ENCODE peak calls at places on chromosome 12, in five cellular contexts. Y is HepG2; H is CD4-positive, CD25-positive, alpha-beta regulatory T cell; P is adrenal gland; X is neural progenitor cell. O is an unnamed sample.

GRCh38 chr12:110860833-110861291 is 14.1 kb downstream of the CCDC63 start:
- DNase-seq in Y (no peak), H (no peak), P (peak; percentile 16), X (peak; percentile 93), O (no peak)

GRCh38 chr12:127485528-127485927 is 781.4 kb upstream of the TMEM132C start:
- DNase-seq in Y (no peak), H (no peak), P (peak; percentile 46), X (no peak), O (no peak)

GRCh38 chr12:49548822-49549648 is 10.2 kb downstream of the KCNH3 start:
- DNase-seq in Y (no peak), H (no peak), P (no peak), X (peak; percentile 75), O (peak; percentile 46)

GRCh38 chr12:113831016-113831415 is 135.1 kb downstream of the RBM19 start:
- DNase-seq in Y (no peak), H (no peak), P (no peak), X (no peak), O (no peak)

GRCh38 chr12:104456950-104457745 is 400 bp downstream of the CHST11 start:
- DNase-seq in Y (no peak), H (peak; percentile 21), P (peak; percentile 80), X (peak; percentile 79), O (peak; percentile 65)

GRCh38 chr12:94134226-94134795 is 14.1 kb upstream of the PLXNC1 start:
- DNase-seq in Y (peak; percentile 47), H (no peak), P (no peak), X (peak; percentile 59), O (no peak)

GRCh38 chr12:116971222-116971621 is 60.5 kb downstream of the FBXW8 start:
- DNase-seq in Y (no peak), H (no peak), P (no peak), X (no peak), O (no peak)

GRCh38 chr12:84636801-84637285 is 275.8 kb downstream of the SLC6A15 start:
- DNase-seq in Y (no peak), H (no peak), P (no peak), X (no peak), O (no peak)

GRCh38 chr12:131001493-131001892 is 47.8 kb downstream of the ADGRD1 start:
- DNase-seq in Y (no peak), H (no peak), P (no peak), X (no peak), O (no peak)

GRCh38 chr12:49348781-49349180 is 2.1 kb downstream of the DNAJC22 start:
- DNase-seq in Y (no peak), H (no peak), P (no peak), X (no peak), O (no peak)

GRCh38 chr12:131000000-131000486 is 46.3 kb downstream of the ADGRD1 start:
- DNase-seq in Y (no peak), H (no peak), P (no peak), X (no peak), O (no peak)

GRCh38 chr12:19971396-19971802 is 396.9 kb upstream of the PDE3A start:
- DNase-seq in Y (peak; percentile 5), H (no peak), P (no peak), X (peak; percentile 73), O (no peak)

GRCh38 chr12:6374028-6374780 is 1.2 kb downstream of the SCNN1A start:
- DNase-seq in Y (no peak), H (no peak), P (no peak), X (no peak), O (no peak)

GRCh38 chr12:51911307-51911706 is 4.0 kb downstream of the ACVRL1 start:
- DNase-seq in Y (no peak), H (no peak), P (no peak), X (no peak), O (no peak)

GRCh38 chr12:913919-914718 is 35.4 kb downstream of the RAD52 start:
- DNase-seq in Y (no peak), H (no peak), P (peak; percentile 13), X (no peak), O (no peak)

GRCh38 chr12:4164591-4165558 is 108.7 kb upstream of the CCND2 start:
- DNase-seq in Y (no peak), H (peak; percentile 39), P (peak; percentile 55), X (peak; percentile 66), O (peak; percentile 29)

GRCh38 chr12:31931796-31932715 is 27.2 kb upstream of the RESF1 start:
- DNase-seq in Y (no peak), H (no peak), P (no peak), X (no peak), O (peak; percentile 60)

GRCh38 chr12:133234971-133235370 is 706 bp downstream of the ANHX start:
- DNase-seq in Y (no peak), H (no peak), P (no peak), X (no peak), O (no peak)

GRCh38 chr12:133236144-133236543 is 467 bp upstream of the ANHX start:
- DNase-seq in Y (no peak), H (no peak), P (no peak), X (no peak), O (no peak)

GRCh38 chr12:133235401-133236112 is at the start of gene ANHX:
- DNase-seq in Y (no peak), H (no peak), P (no peak), X (no peak), O (no peak)

GRCh38 chr12:133233993-133234564 is 1.6 kb downstream of the ANHX start:
- DNase-seq in Y (no peak), H (no peak), P (no peak), X (no peak), O (no peak)

DNA sequence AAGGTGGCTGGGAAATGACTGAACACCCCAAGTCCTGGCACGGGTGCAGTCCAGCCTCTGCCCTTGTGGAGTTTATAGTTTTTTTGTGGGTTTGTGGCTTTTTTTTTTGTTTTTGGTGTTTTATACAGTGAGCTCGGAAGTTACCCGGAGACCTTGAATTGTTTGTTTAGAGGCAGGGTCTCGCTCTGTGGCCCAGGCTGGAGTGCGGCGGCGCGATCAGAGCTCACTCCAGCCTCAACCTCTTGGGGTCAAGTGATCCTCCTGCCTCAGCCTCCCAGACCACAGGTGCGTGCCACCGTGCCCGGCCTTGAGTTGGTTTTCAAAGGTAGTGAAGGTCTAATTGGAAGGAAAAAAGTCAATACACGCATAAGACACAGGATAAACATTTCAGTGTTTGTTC is 879 bp upstream of the ANHX start:
- DNase-seq in Y (no peak), H (no peak), P (no peak), X (no peak), O (no peak)
- H3K9me3 ChIP-seq in Y (peaks cover 81% of the 10 kb centered on the region), H (peaks cover 7% of the 10 kb centered on the region), P (no peaks in the 10 kb centered on the region), X (peaks cover 8% of the 10 kb centered on the region), O (no peaks in the 10 kb centered on the region)

DNA sequence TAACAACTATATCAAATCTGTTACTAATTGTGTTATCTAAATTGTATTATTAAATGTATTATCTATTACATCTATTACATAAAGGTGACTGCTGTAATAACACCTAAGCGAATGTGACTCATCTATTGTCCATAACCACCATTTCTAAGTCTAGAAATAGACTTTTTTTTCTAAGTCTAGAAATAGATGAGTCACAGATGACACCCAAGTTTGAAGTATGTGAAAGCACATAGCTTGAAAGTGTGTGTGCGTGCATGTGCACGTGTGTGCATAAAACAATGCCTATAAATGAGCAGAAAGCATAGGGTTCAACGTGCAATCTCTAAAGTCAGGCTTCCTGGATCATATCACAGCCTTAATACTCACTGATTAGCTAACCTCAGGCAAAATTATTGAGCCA is 451.3 kb upstream of the USP15 start:
- DNase-seq in Y (no peak), H (no peak), P (no peak), X (no peak), O (no peak)
- H3K9me3 ChIP-seq in Y (peaks cover 14% of the 10 kb centered on the region), H (no peaks in the 10 kb centered on the region), P (no peaks in the 10 kb centered on the region), X (no peaks in the 10 kb centered on the region), O (no peaks in the 10 kb centered on the region)

GRCh38 chr12:133130808-133131128 is 341 bp downstream of the ZNF10 start:
- DNase-seq in Y (no peak), H (no peak), P (peak; percentile 60), X (no peak), O (peak; percentile 15)

GRCh38 chr12:133130038-133130807 is at the start of the genes ZNF10 and ZNF891:
- DNase-seq in Y (peak; percentile 90), H (peak; percentile 87), P (peak; percentile 97), X (peak; percentile 97), O (peak; percentile 95)

GRCh38 chr12:133135747-133136146 is 5.3 kb downstream of the ZNF10 start:
- DNase-seq in Y (no peak), H (no peak), P (no peak), X (no peak), O (no peak)
- H3K9me3 ChIP-seq in Y (peaks cover 76% of the 10 kb centered on the region), H (peaks cover 82% of the 10 kb centered on the region), P (peaks cover 46% of the 10 kb centered on the region), X (peaks cover 42% of the 10 kb centered on the region), O (peaks cover 50% of the 10 kb centered on the region)

GRCh38 chr12:67107235-67107634 is 161.9 kb upstream of the CAND1 start:
- DNase-seq in Y (no peak), H (no peak), P (no peak), X (no peak), O (no peak)
- H3K9me3 ChIP-seq in Y (no peaks in the 10 kb centered on the region), H (peaks cover 3% of the 10 kb centered on the region), P (no peaks in the 10 kb centered on the region), X (no peaks in the 10 kb centered on the region), O (no peaks in the 10 kb centered on the region)

GRCh38 chr12:132284618-132285310 is 44.6 kb downstream of the GALNT9 start:
- DNase-seq in Y (no peak), H (no peak), P (no peak), X (no peak), O (no peak)
- H3K9me3 ChIP-seq in Y (no peaks in the 10 kb centered on the region), H (no peaks in the 10 kb centered on the region), P (no peaks in the 10 kb centered on the region), X (no peaks in the 10 kb centered on the region), O (no peaks in the 10 kb centered on the region)

GRCh38 chr12:126069549-126070165 is 1004.4 kb downstream of the AACS start:
- DNase-seq in Y (peak; percentile 33), H (no peak), P (peak; percentile 45), X (peak; percentile 85), O (no peak)

GRCh38 chr12:126067930-126068329 is 1002.7 kb downstream of the AACS start:
- DNase-seq in Y (no peak), H (no peak), P (no peak), X (no peak), O (no peak)

GRCh38 chr12:126064028-126064427 is 998.8 kb downstream of the AACS start:
- DNase-seq in Y (no peak), H (no peak), P (no peak), X (no peak), O (no peak)
- H3K9me3 ChIP-seq in Y (no peaks in the 10 kb centered on the region), H (no peaks in the 10 kb centered on the region), P (no peaks in the 10 kb centered on the region), X (no peaks in the 10 kb centered on the region), O (no peaks in the 10 kb centered on the region)

DNA sequence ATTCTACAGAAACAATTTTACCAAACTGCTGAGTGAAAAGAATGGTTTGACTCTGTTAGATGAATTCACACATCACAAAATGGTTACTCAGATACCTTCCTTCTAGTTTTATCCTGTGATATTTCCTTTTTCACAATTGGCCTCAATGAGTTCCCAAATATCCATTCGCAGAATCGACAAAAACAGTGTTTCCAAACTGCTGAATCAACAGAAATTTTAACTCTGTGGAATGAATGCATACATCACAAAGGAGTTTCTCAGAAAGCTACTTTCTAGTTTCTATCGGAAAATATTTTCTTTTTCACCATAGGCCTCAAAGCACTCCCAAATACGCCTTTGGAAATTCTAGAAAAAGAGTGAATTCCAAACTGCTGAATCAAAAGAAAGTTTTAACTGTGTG is 525.0 kb downstream of the ALG10 start:
- DNase-seq in Y (no peak), H (no peak), P (no peak), X (no peak), O (no peak)
- H3K9me3 ChIP-seq in Y (peaks cover 100% of the 10 kb centered on the region), H (peaks cover 23% of the 10 kb centered on the region), P (peaks cover 26% of the 10 kb centered on the region), X (peaks cover 82% of the 10 kb centered on the region), O (peaks cover 12% of the 10 kb centered on the region)

GRCh38 chr12:55610598-55610997 is 26.1 kb upstream of the OR10P1 start:
- DNase-seq in Y (no peak), H (no peak), P (no peak), X (no peak), O (no peak)
- H3K9me3 ChIP-seq in Y (peaks cover 6% of the 10 kb centered on the region), H (peaks cover 2% of the 10 kb centered on the region), P (no peaks in the 10 kb centered on the region), X (no peaks in the 10 kb centered on the region), O (no peaks in the 10 kb centered on the region)

O was measured in CD8-positive, alpha-beta memory T cell.